ENCODE peak calls at places on chromosomes 6 and 20, in four cellular contexts. One of them, this sample, is unnamed.

GRCh38 chr20:47304287-47304686 is 52.2 kb downstream of the ZMYND8 start:
- DNase-seq in ELR: peak
- DNase-seq in lung: no peak
- DNase-seq in aorta: no peak
- DNase-seq in this sample: peak

GRCh38 chr6:10720229-10720959 is 2.5 kb upstream of the TMEM14C start:
- DNase-seq in aorta: peak
- DNase-seq in lung: peak
- DNase-seq in ELR: peak
- DNase-seq in this sample: no peak

GRCh38 chr20:11716239-11716944 is 201.3 kb upstream of the BTBD3 start:
- DNase-seq in aorta: no peak
- DNase-seq in lung: no peak
- DNase-seq in ELR: peak
- DNase-seq in this sample: peak

GRCh38 chr20:20603339-20603990 is 109.0 kb downstream of the RALGAPA2 start:
- DNase-seq in ELR: no peak
- DNase-seq in aorta: no peak
- DNase-seq in lung: no peak
- DNase-seq in this sample: no peak

GRCh38 chr20:9617940-9618339 is 103.5 kb downstream of the LAMP5 start:
- DNase-seq in lung: peak
- DNase-seq in ELR: peak
- DNase-seq in aorta: no peak
- DNase-seq in this sample: peak

GRCh38 chr6:47075741-47076421 is 33.7 kb upstream of the ADGRF1 start:
- DNase-seq in lung: no peak
- DNase-seq in ELR: no peak
- DNase-seq in aorta: no peak
- DNase-seq in this sample: no peak

GRCh38 chr6:126180585-126180984 is 159.3 kb upstream of the CENPW start:
- DNase-seq in lung: no peak
- DNase-seq in aorta: no peak
- DNase-seq in ELR: peak
- DNase-seq in this sample: no peak

GRCh38 chr6:73180076-73180717 is 45.1 kb downstream of the KHDC1L start:
- DNase-seq in ELR: peak
- DNase-seq in aorta: no peak
- DNase-seq in lung: no peak
- DNase-seq in this sample: no peak

GRCh38 chr6:34813028-34813742 is 21.3 kb downstream of the BLTP3A start:
- DNase-seq in lung: no peak
- DNase-seq in ELR: no peak
- DNase-seq in aorta: no peak
- DNase-seq in this sample: no peak

GRCh38 chr6:90297866-90298381 is 1.3 kb upstream of the BACH2 start:
- DNase-seq in lung: no peak
- DNase-seq in ELR: no peak
- DNase-seq in aorta: no peak
- DNase-seq in this sample: no peak

This sample was measured in osteoblast.